ENCODE peak calls at places on chromosomes 2 and 18, in four cellular contexts. C is IMR-90, D is HepG2, O is K562. B is an unnamed sample.
A peak's percentile ranks its signal among the peaks of the same experiment; 100 is the strongest.

GRCh38 chr2:19746611-19747309 is 155.0 kb downstream of the TTC32 start:
- DNase-seq in O (peak; percentile 40), D (peak; percentile 19), C (peak; percentile 25), B (peak; percentile 72)

GRCh38 chr18:14106906-14107305 is 25.3 kb downstream of the ZNF519 start:
- DNase-seq in O (no peak), D (no peak), C (no peak), B (no peak)

GRCh38 chr2:37477921-37478320 is 133.5 kb downstream of the QPCT start:
- DNase-seq in C (no peak), O (no peak), D (no peak), B (no peak)

GRCh38 chr2:105237045-105237765 is 4.3 kb upstream of the GPR45 start:
- DNase-seq in O (no peak), D (no peak), C (no peak), B (no peak)

GRCh38 chr2:240259201-240259923 is 118.9 kb upstream of the OTOS start:
- DNase-seq in D (no peak), O (no peak), C (no peak), B (no peak)

GRCh38 chr2:130744287-130745117 is 10.8 kb upstream of the AMER3 start:
- DNase-seq in D (peak; percentile 85), C (no peak), O (no peak), B (no peak)

GRCh38 chr2:18154259-18154658 is 275.8 kb downstream of the KCNS3 start:
- DNase-seq in D (no peak), O (no peak), C (no peak), B (no peak)

GRCh38 chr18:21369146-21369545 is 127.1 kb downstream of the GREB1L start:
- DNase-seq in D (peak; percentile 2), C (no peak), O (no peak), B (peak; percentile 1)

GRCh38 chr2:144131042-144131441 is 388.9 kb downstream of the ZEB2 start:
- DNase-seq in C (peak; percentile 85), D (no peak), O (no peak), B (no peak)

GRCh38 chr2:173720310-173720709 is 244.9 kb downstream of the SP3 start:
- DNase-seq in D (no peak), O (no peak), C (peak; percentile 60), B (no peak)

GRCh38 chr2:83475371-83475770 is 983.7 kb downstream of the SUCLG1 start:
- DNase-seq in C (no peak), O (no peak), D (no peak), B (no peak)

GRCh38 chr2:204129591-204130270 is 193.2 kb downstream of the ICOS start:
- DNase-seq in D (no peak), C (no peak), O (no peak), B (no peak)

GRCh38 chr2:197708331-197708730 is 3.2 kb downstream of the MARS2 start:
- DNase-seq in O (no peak), C (peak; percentile 80), D (peak; percentile 44), B (no peak)

GRCh38 chr2:65622499-65622898 is 190.1 kb upstream of the SPRED2 start:
- DNase-seq in D (no peak), O (no peak), C (peak; percentile 10), B (no peak)

GRCh38 chr18:34729740-34730338 is 19.7 kb downstream of the DTNA start:
- DNase-seq in C (no peak), O (no peak), D (no peak), B (no peak)

GRCh38 chr2:120831891-120832290 is 96.2 kb downstream of the GLI2 start:
- DNase-seq in C (no peak), O (no peak), D (no peak), B (no peak)

GRCh38 chr2:120834206-120834605 is 98.5 kb downstream of the GLI2 start:
- DNase-seq in D (no peak), C (no peak), O (no peak), B (no peak)

GRCh38 chr2:120831106-120831505 is 95.4 kb downstream of the GLI2 start:
- DNase-seq in D (no peak), O (no peak), C (no peak), B (no peak)

GRCh38 chr2:120833127-120833675 is 97.5 kb downstream of the GLI2 start:
- DNase-seq in C (no peak), O (no peak), D (no peak), B (no peak)

DNA sequence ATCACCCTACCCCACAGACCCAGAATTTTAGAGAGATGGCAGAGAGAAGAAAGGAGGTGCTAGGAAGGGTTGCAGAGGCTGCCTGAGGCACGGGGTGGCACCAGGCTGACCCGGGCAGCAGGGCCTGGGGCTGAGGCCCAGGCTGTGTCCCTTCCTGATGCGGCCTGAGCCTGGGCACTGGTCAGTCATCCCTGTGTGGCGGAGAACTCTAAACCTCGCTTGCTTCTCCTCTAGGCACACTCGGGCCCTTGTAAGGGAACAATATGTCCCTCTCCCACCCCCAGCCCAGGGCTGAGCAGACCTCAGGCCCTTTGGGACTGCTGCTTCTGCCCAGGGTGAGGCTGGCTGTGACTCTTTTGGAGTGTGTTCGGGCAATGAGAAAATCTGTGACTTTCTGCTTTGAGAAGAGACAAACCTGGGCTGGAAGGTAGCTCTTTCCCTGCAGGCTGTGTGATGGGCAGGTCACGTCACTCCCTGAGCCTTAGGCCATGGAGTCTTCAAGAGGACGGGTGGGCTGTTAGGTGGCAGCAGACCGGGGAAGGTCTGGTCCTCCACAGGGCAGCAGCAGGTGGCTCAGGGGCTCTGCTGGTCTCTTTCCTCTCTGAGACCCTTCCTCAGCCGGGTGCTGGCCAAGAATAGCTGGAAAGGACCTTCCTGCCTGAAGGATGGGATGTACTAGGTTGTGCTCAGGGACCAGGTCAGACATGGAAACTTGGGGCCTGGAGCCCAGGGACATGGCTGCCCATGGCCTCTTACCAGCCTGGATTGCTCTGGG is 96.8 kb downstream of the GLI2 start:
- DNase-seq in C (no peak), O (no peak), D (no peak), B (no peak)
- TF ChIP-seq MAZ in C (no peak), O (no peak), D (no peak), B (no peak)

GRCh38 chr2:219178377-219179175 is 501 bp downstream of the RETREG2 start:
- DNase-seq in C (peak; percentile 15), D (no peak), O (peak; percentile 66), B (peak; percentile 24)
- H3K4me1 ChIP-seq in C (peaks cover 6% of the 10 kb centered on the region), D (peaks cover 37% of the 10 kb centered on the region), O (peaks cover 9% of the 10 kb centered on the region), B (peaks cover 15% of the 10 kb centered on the region)

GRCh38 chr18:10252952-10253680 is 201.3 kb upstream of the APCDD1 start:
- DNase-seq in C (no peak), O (no peak), D (no peak), B (no peak)
- TF ChIP-seq RAD21 in C (no peak), O (no peak), D (no peak), B (no peak)

GRCh38 chr2:219296142-219296541 is 13.1 kb downstream of the PTPRN start:
- DNase-seq in C (no peak), D (no peak), O (peak; percentile 71), B (no peak)
- TF ChIP-seq MAZ in C (no peak), D (no peak), O (peak; percentile 23), B (no peak)

DNA sequence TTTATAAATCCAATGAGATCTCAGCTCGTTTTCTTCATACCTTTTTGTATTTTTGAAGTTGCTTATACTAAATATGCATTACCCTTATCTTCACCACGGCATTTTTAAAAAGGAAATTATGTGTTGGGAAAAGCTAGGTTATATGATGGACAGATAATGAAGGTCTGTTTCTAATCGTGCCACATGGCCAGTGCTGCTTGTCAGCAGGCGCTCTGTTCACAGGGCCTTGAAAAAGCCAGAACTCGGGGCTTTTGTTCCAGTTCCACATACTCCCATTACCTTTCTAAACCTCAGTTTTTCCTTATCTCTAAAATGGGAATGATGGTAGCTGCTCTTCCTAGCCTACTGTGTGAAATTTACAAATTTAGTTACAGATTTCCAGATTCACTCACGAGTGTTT is 42.0 kb downstream of the EPAS1 start:
- DNase-seq in O (no peak), C (no peak), D (no peak), B (no peak)
- H3K4me1 ChIP-seq in O (peaks cover 52% of the 10 kb centered on the region), C (peaks cover 39% of the 10 kb centered on the region), D (peaks cover 63% of the 10 kb centered on the region), B (peaks cover 90% of the 10 kb centered on the region)

GRCh38 chr2:189222440-189222839 is 42.9 kb upstream of the COL5A2 start:
- DNase-seq in O (no peak), D (no peak), C (no peak), B (peak; percentile 90)
- TF ChIP-seq RAD21 in O (no peak), D (no peak), C (no peak), B (peak; percentile 18)

DNA sequence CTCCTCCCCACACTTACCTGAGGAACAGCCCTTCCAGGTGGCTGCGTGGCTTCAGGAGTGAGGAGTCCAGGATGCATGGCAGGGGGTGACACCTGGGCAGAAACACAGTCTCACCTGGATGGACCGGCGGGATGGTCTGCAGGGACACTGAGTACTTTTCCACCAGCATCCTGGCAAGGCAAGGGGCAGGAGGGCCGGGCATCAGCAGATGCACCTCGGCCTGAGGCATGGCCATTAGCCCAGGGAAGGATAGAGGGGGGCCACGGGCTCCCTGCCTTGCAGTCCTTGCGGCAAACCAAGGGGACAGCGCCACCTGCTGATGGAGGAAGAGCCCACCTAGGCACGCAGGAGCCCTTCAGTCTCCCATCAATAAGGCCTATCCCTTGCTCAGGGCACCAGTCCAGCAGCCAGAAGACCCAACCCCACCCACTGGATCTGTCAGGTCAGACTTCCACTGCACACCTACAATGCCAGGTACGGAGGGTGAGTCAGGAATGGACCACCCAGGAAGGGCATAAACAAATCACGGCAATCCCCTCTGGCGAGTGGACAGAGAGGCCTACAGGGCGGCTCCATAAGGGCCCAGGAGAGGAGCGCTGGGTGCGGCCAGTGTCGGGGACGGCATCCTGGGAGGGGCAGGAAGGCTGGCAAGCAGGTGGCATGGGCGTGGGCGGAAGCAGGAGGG is 26.0 kb downstream of the FAM178B start:
- DNase-seq in C (peak; percentile 79), D (peak; percentile 76), O (peak; percentile 89), B (peak; percentile 82)
- TF ChIP-seq MAZ in C (peak; percentile 66), D (peak; percentile 45), O (peak; percentile 59), B (no peak)

DNA sequence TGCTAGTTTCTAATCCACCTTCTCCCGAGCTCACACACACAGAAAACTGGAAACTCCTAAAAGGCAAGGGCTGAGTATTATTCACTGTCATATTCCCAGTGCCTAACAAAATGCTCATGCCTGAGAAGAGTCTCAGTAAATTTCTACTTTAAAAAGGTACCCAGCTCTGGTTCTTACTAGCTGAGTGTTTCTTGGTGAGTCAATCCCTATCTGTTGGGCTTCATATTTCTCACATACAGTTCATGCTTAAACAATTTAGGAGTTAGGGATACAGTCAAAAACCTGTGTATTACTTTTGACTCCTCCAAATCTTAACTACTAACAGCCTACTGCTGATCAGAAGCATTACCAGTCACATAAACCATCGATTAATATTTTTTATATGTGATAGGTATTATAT is 204.9 kb downstream of the EN1 start:
- DNase-seq in O (no peak), D (no peak), C (no peak), B (no peak)
- H3K4me1 ChIP-seq in O (no peaks in the 10 kb centered on the region), D (no peaks in the 10 kb centered on the region), C (no peaks in the 10 kb centered on the region), B (no peaks in the 10 kb centered on the region)

GRCh38 chr2:4780679-4781078 is 911.5 kb upstream of the SOX11 start:
- DNase-seq in D (no peak), C (no peak), O (no peak), B (no peak)
- TF ChIP-seq RAD21 in D (no peak), C (no peak), O (no peak), B (no peak)

GRCh38 chr18:36708366-36708765 is 120.4 kb downstream of the TPGS2 start:
- DNase-seq in D (no peak), O (no peak), C (no peak), B (no peak)
- TF ChIP-seq MAZ in D (no peak), O (no peak), C (no peak), B (no peak)

B was measured in A549.